ENCODE peak calls at places on chromosomes 7 and 10, in seven cellular contexts. S is GM23248; W is CD8-positive, alpha-beta T cell; M is CD8-positive, alpha-beta memory T cell; A is breast epithelium; G is HCT116; L is HAP-1. P is an unnamed sample. For H3K9me3, the result is how much of the 10 kb centered on the place peaks cover.

GRCh38 chr10:50992972-50993766 is 81.1 kb upstream of the PRKG1 start:
- DNase-seq in S (peak), W (no peak), M (no peak), A (no peak), G (no peak), L (no peak), P (no peak)

GRCh38 chr7:36208997-36209813 is 56.2 kb downstream of the EEPD1 start:
- DNase-seq in S (peak), W (peak), M (peak), A (no peak), G (no peak), L (no peak), P (peak)

GRCh38 chr7:25864943-25865633 is 286.9 kb upstream of the NFE2L3 start:
- DNase-seq in S (no peak), W (no peak), M (no peak), A (no peak), G (no peak), L (no peak), P (no peak)

GRCh38 chr10:103262229-103262628 is 14.7 kb upstream of the INA start:
- DNase-seq in S (peak), W (no peak), M (no peak), A (no peak), G (no peak), L (no peak), P (no peak)

GRCh38 chr7:116394106-116394505 is 105.4 kb upstream of the CAV2 start:
- DNase-seq in S (no peak), W (no peak), M (no peak), A (no peak), G (no peak), L (no peak), P (no peak)

GRCh38 chr10:49284356-49284755 is 14.6 kb upstream of the C10orf71 start:
- DNase-seq in S (no peak), W (no peak), M (no peak), A (no peak), G (no peak), L (no peak), P (no peak)

GRCh38 chr7:147509052-147509480 is 1081.5 kb upstream of the C7orf33 start:
- DNase-seq in S (peak), W (no peak), M (no peak), A (no peak), G (no peak), L (peak), P (no peak)

GRCh38 chr7:103010220-103010607 is 64.4 kb downstream of the FBXL13 start:
- DNase-seq in S (no peak), W (no peak), M (no peak), A (no peak), G (no peak), L (no peak), P (no peak)

GRCh38 chr10:106438386-106438785 is 726.1 kb downstream of the SORCS1 start:
- DNase-seq in S (no peak), W (no peak), M (no peak), A (no peak), G (no peak), L (no peak), P (no peak)

GRCh38 chr10:78700413-78700812 is 368.4 kb upstream of the ZMIZ1 start:
- DNase-seq in S (peak), W (no peak), M (no peak), A (no peak), G (no peak), L (no peak), P (no peak)

GRCh38 chr7:21293771-21294170 is 134.1 kb upstream of the SP4 start:
- DNase-seq in S (no peak), W (no peak), M (no peak), A (no peak), G (no peak), L (peak), P (no peak)

GRCh38 chr10:114301951-114302710 is 63.1 kb downstream of the VWA2 start:
- DNase-seq in S (peak), W (no peak), M (no peak), A (no peak), G (no peak), L (no peak), P (no peak)

GRCh38 chr7:28956608-28957063 is 1.5 kb downstream of the TRIL start:
- DNase-seq in S (peak), W (no peak), M (no peak), A (peak), G (no peak), L (peak), P (no peak)

GRCh38 chr7:10733747-10734146 is 239.9 kb upstream of the PHF14 start:
- DNase-seq in S (no peak), W (no peak), M (no peak), A (no peak), G (no peak), L (no peak), P (no peak)

GRCh38 chr7:10740805-10741204 is 232.9 kb upstream of the PHF14 start:
- DNase-seq in S (no peak), W (no peak), M (no peak), A (no peak), G (no peak), L (no peak), P (no peak)

GRCh38 chr7:10734595-10734994 is 239.1 kb upstream of the PHF14 start:
- DNase-seq in S (no peak), W (no peak), M (no peak), A (no peak), G (no peak), L (no peak), P (no peak)

GRCh38 chr7:10739401-10739800 is 234.3 kb upstream of the PHF14 start:
- DNase-seq in S (no peak), W (no peak), M (no peak), A (no peak), G (no peak), L (no peak), P (no peak)
- H3K9me3 ChIP-seq in S (under half), W (under half), M (under half), A (under half), G (under half), L (under half), P (under half)

DNA sequence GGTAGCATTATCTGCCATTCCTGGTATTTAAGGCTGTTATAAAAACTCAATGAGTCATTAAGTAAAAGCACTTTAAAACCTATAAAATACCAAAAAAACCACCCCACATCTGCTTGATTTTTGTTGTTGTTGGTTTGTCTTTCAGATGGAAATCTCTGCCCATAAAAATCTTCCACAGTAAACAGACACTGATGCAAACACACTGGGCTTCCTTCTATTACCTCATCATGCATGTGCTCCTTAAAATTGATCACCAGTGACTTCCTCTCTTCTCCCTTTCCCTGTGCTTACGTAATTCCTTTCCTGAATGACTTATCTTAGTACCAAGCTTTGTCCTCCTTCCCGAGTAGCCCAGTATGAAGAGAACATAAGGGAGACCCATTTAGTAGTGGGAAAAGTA is 167.2 kb downstream of the EVX1 start:
- DNase-seq in S (peak), W (no peak), M (no peak), A (no peak), G (no peak), L (no peak), P (no peak)
- H3K9me3 ChIP-seq in S (under half), W (under half), M (under half), A (under half), G (under half), L (under half), P (under half)

GRCh38 chr7:57339198-57339944 is 110.6 kb upstream of the ZNF716 start:
- DNase-seq in S (no peak), W (no peak), M (no peak), A (no peak), G (no peak), L (no peak), P (no peak)
- H3K9me3 ChIP-seq in S (under half), W (under half), M (under half), A (under half), G (under half), L (under half), P (under half)

GRCh38 chr7:157839672-157840167 is 502.9 kb downstream of the DNAJB6 start:
- DNase-seq in S (no peak), W (no peak), M (no peak), A (no peak), G (no peak), L (no peak), P (no peak)

GRCh38 chr7:157839226-157839625 is 502.4 kb downstream of the DNAJB6 start:
- DNase-seq in S (no peak), W (no peak), M (no peak), A (no peak), G (no peak), L (no peak), P (no peak)

GRCh38 chr7:157837047-157837446 is 500.2 kb downstream of the DNAJB6 start:
- DNase-seq in S (no peak), W (no peak), M (no peak), A (no peak), G (no peak), L (no peak), P (no peak)

GRCh38 chr7:157840174-157840912 is 503.5 kb downstream of the DNAJB6 start:
- DNase-seq in S (no peak), W (no peak), M (no peak), A (no peak), G (no peak), L (no peak), P (no peak)

GRCh38 chr7:157837561-157837960 is 500.8 kb downstream of the DNAJB6 start:
- DNase-seq in S (no peak), W (no peak), M (no peak), A (no peak), G (no peak), L (no peak), P (no peak)
- H3K9me3 ChIP-seq in S (under half), W (under half), M (under half), A (under half), G (under half), L (under half), P (under half)

GRCh38 chr10:131784363-131785120 is 116.3 kb upstream of the PPP2R2D start:
- DNase-seq in S (no peak), W (no peak), M (no peak), A (no peak), G (no peak), L (no peak), P (no peak)

GRCh38 chr10:131787961-131788360 is 112.8 kb upstream of the PPP2R2D start:
- DNase-seq in S (no peak), W (no peak), M (no peak), A (no peak), G (no peak), L (no peak), P (no peak)

GRCh38 chr10:131788386-131788785 is 112.4 kb upstream of the PPP2R2D start:
- DNase-seq in S (no peak), W (no peak), M (no peak), A (no peak), G (no peak), L (no peak), P (no peak)

GRCh38 chr10:131786756-131787605 is 113.8 kb upstream of the PPP2R2D start:
- DNase-seq in S (peak), W (peak), M (no peak), A (peak), G (peak), L (no peak), P (no peak)

GRCh38 chr10:131785121-131785460 is 115.7 kb upstream of the PPP2R2D start:
- DNase-seq in S (no peak), W (no peak), M (no peak), A (no peak), G (no peak), L (no peak), P (no peak)
- H3K9me3 ChIP-seq in S (under half), W (under half), M (under half), A (under half), G (under half), L (under half), P (under half)

GRCh38 chr7:77823787-77824186 is 25.2 kb downstream of the PHTF2 start:
- DNase-seq in S (no peak), W (no peak), M (no peak), A (no peak), G (no peak), L (no peak), P (no peak)
- H3K9me3 ChIP-seq in S (under half), W (under half), M (under half), A (under half), G (under half), L (under half), P (under half)